ENCODE peak calls at places on chromosomes 13 and 19, in nine cellular contexts. One of them, this sample, is unnamed.
A peak's percentile ranks its signal among the peaks of the same experiment; 100 is the strongest.

GRCh38 chr19:30153326-30154210 is 211.5 kb downstream of the URI1 start:
- DNase-seq in iPS DF 19.7: no peak
- DNase-seq in T1000: no peak
- DNase-seq in cardiac fibroblast: no peak
- DNase-seq in IMR-90: no peak
- DNase-seq in endothelial cell: no peak
- DNase-seq in progenitor cell of endocrine pancreas: no peak
- DNase-seq in activated naive CD4-positive, alpha-beta T cell treated with Interleukin-2 at 50 U/mL for 16 hours: no peak
- DNase-seq in Panc1: no peak
- DNase-seq in this sample: no peak

GRCh38 chr19:33740811-33741396 is 55.8 kb upstream of the KCTD15 start:
- DNase-seq in IMR-90: peak; percentile 38
- DNase-seq in iPS DF 19.7: peak; percentile 48
- DNase-seq in cardiac fibroblast: peak; percentile 34
- DNase-seq in T1000: peak; percentile 18
- DNase-seq in progenitor cell of endocrine pancreas: peak; percentile 73
- DNase-seq in Panc1: no peak
- DNase-seq in activated naive CD4-positive, alpha-beta T cell treated with Interleukin-2 at 50 U/mL for 16 hours: peak; percentile 2
- DNase-seq in endothelial cell: peak; percentile 75
- DNase-seq in this sample: no peak

GRCh38 chr13:21576424-21576823 is 27.5 kb downstream of the MICU2 start:
- DNase-seq in Panc1: no peak
- DNase-seq in endothelial cell: no peak
- DNase-seq in IMR-90: peak; percentile 33
- DNase-seq in cardiac fibroblast: no peak
- DNase-seq in T1000: no peak
- DNase-seq in activated naive CD4-positive, alpha-beta T cell treated with Interleukin-2 at 50 U/mL for 16 hours: no peak
- DNase-seq in iPS DF 19.7: no peak
- DNase-seq in progenitor cell of endocrine pancreas: no peak
- DNase-seq in this sample: no peak

GRCh38 chr19:37507167-37507464 is 377 bp downstream of the ZNF793 start:
- DNase-seq in endothelial cell: no peak
- DNase-seq in iPS DF 19.7: no peak
- DNase-seq in T1000: no peak
- DNase-seq in progenitor cell of endocrine pancreas: no peak
- DNase-seq in Panc1: no peak
- DNase-seq in cardiac fibroblast: no peak
- DNase-seq in IMR-90: no peak
- DNase-seq in activated naive CD4-positive, alpha-beta T cell treated with Interleukin-2 at 50 U/mL for 16 hours: no peak
- DNase-seq in this sample: no peak

GRCh38 chr19:1728816-1729567 is 24.3 kb upstream of the ONECUT3 start:
- DNase-seq in T1000: no peak
- DNase-seq in iPS DF 19.7: no peak
- DNase-seq in progenitor cell of endocrine pancreas: no peak
- DNase-seq in activated naive CD4-positive, alpha-beta T cell treated with Interleukin-2 at 50 U/mL for 16 hours: no peak
- DNase-seq in cardiac fibroblast: no peak
- DNase-seq in IMR-90: no peak
- DNase-seq in Panc1: no peak
- DNase-seq in endothelial cell: no peak
- DNase-seq in this sample: no peak

GRCh38 chr19:28966737-28967401 is 246.1 kb downstream of the UQCRFS1 start:
- DNase-seq in cardiac fibroblast: peak; percentile 32
- DNase-seq in iPS DF 19.7: no peak
- DNase-seq in T1000: no peak
- DNase-seq in progenitor cell of endocrine pancreas: no peak
- DNase-seq in IMR-90: no peak
- DNase-seq in endothelial cell: no peak
- DNase-seq in Panc1: no peak
- DNase-seq in activated naive CD4-positive, alpha-beta T cell treated with Interleukin-2 at 50 U/mL for 16 hours: no peak
- DNase-seq in this sample: no peak

GRCh38 chr19:30026933-30027332 is 84.9 kb downstream of the URI1 start:
- DNase-seq in iPS DF 19.7: no peak
- DNase-seq in T1000: no peak
- DNase-seq in activated naive CD4-positive, alpha-beta T cell treated with Interleukin-2 at 50 U/mL for 16 hours: no peak
- DNase-seq in IMR-90: no peak
- DNase-seq in cardiac fibroblast: no peak
- DNase-seq in endothelial cell: no peak
- DNase-seq in progenitor cell of endocrine pancreas: no peak
- DNase-seq in Panc1: no peak
- DNase-seq in this sample: no peak

GRCh38 chr13:50731400-50731799 is 112.1 kb downstream of the DLEU7 start:
- DNase-seq in T1000: no peak
- DNase-seq in endothelial cell: no peak
- DNase-seq in progenitor cell of endocrine pancreas: no peak
- DNase-seq in IMR-90: peak; percentile 54
- DNase-seq in cardiac fibroblast: peak; percentile 80
- DNase-seq in iPS DF 19.7: no peak
- DNase-seq in Panc1: no peak
- DNase-seq in activated naive CD4-positive, alpha-beta T cell treated with Interleukin-2 at 50 U/mL for 16 hours: no peak
- DNase-seq in this sample: peak; percentile 12

GRCh38 chr19:50857366-50857765 is 2.7 kb downstream of the KLK3 start:
- DNase-seq in activated naive CD4-positive, alpha-beta T cell treated with Interleukin-2 at 50 U/mL for 16 hours: no peak
- DNase-seq in cardiac fibroblast: no peak
- DNase-seq in T1000: no peak
- DNase-seq in iPS DF 19.7: no peak
- DNase-seq in IMR-90: no peak
- DNase-seq in progenitor cell of endocrine pancreas: no peak
- DNase-seq in Panc1: no peak
- DNase-seq in endothelial cell: no peak
- DNase-seq in this sample: no peak

GRCh38 chr13:73945371-73945770 is 188.8 kb downstream of the KLF12 start:
- DNase-seq in IMR-90: no peak
- DNase-seq in T1000: no peak
- DNase-seq in endothelial cell: no peak
- DNase-seq in cardiac fibroblast: peak; percentile 46
- DNase-seq in progenitor cell of endocrine pancreas: no peak
- DNase-seq in Panc1: no peak
- DNase-seq in activated naive CD4-positive, alpha-beta T cell treated with Interleukin-2 at 50 U/mL for 16 hours: no peak
- DNase-seq in iPS DF 19.7: no peak
- DNase-seq in this sample: no peak

GRCh38 chr13:113726961-113727411 is 32.0 kb upstream of the TMEM255B start:
- DNase-seq in progenitor cell of endocrine pancreas: no peak
- DNase-seq in activated naive CD4-positive, alpha-beta T cell treated with Interleukin-2 at 50 U/mL for 16 hours: no peak
- DNase-seq in IMR-90: peak; percentile 31
- DNase-seq in cardiac fibroblast: peak; percentile 10
- DNase-seq in T1000: peak; percentile 40
- DNase-seq in endothelial cell: no peak
- DNase-seq in iPS DF 19.7: no peak
- DNase-seq in Panc1: no peak
- DNase-seq in this sample: no peak

GRCh38 chr13:21625366-21625765 is 21.4 kb upstream of the MICU2 start:
- DNase-seq in endothelial cell: no peak
- DNase-seq in T1000: no peak
- DNase-seq in activated naive CD4-positive, alpha-beta T cell treated with Interleukin-2 at 50 U/mL for 16 hours: no peak
- DNase-seq in cardiac fibroblast: peak; percentile 29
- DNase-seq in progenitor cell of endocrine pancreas: no peak
- DNase-seq in iPS DF 19.7: peak; percentile 7
- DNase-seq in Panc1: no peak
- DNase-seq in IMR-90: peak; percentile 52
- DNase-seq in this sample: no peak

GRCh38 chr19:52198678-52199077 is 8.8 kb downstream of the PPP2R1A start:
- DNase-seq in IMR-90: no peak
- DNase-seq in Panc1: no peak
- DNase-seq in endothelial cell: no peak
- DNase-seq in cardiac fibroblast: no peak
- DNase-seq in iPS DF 19.7: no peak
- DNase-seq in progenitor cell of endocrine pancreas: no peak
- DNase-seq in T1000: no peak
- DNase-seq in activated naive CD4-positive, alpha-beta T cell treated with Interleukin-2 at 50 U/mL for 16 hours: no peak
- DNase-seq in this sample: no peak

GRCh38 chr13:51643114-51643881 is 59.0 kb downstream of the WDFY2 start:
- DNase-seq in Panc1: no peak
- DNase-seq in IMR-90: peak; percentile 91
- DNase-seq in activated naive CD4-positive, alpha-beta T cell treated with Interleukin-2 at 50 U/mL for 16 hours: no peak
- DNase-seq in endothelial cell: no peak
- DNase-seq in cardiac fibroblast: peak; percentile 83
- DNase-seq in progenitor cell of endocrine pancreas: no peak
- DNase-seq in iPS DF 19.7: no peak
- DNase-seq in T1000: peak; percentile 14
- DNase-seq in this sample: peak; percentile 42

GRCh38 chr13:99075268-99076191 is 97.7 kb upstream of the DOCK9 start:
- DNase-seq in IMR-90: no peak
- DNase-seq in T1000: no peak
- DNase-seq in progenitor cell of endocrine pancreas: no peak
- DNase-seq in cardiac fibroblast: no peak
- DNase-seq in endothelial cell: no peak
- DNase-seq in iPS DF 19.7: no peak
- DNase-seq in activated naive CD4-positive, alpha-beta T cell treated with Interleukin-2 at 50 U/mL for 16 hours: no peak
- DNase-seq in Panc1: no peak
- DNase-seq in this sample: no peak

GRCh38 chr19:3522421-3523360 is 16.3 kb upstream of the TEKTIP1 start:
- DNase-seq in T1000: no peak
- DNase-seq in IMR-90: no peak
- DNase-seq in progenitor cell of endocrine pancreas: no peak
- DNase-seq in cardiac fibroblast: no peak
- DNase-seq in endothelial cell: no peak
- DNase-seq in activated naive CD4-positive, alpha-beta T cell treated with Interleukin-2 at 50 U/mL for 16 hours: no peak
- DNase-seq in Panc1: no peak
- DNase-seq in iPS DF 19.7: no peak
- DNase-seq in this sample: no peak

GRCh38 chr19:52191374-52191773 is 1.5 kb downstream of the PPP2R1A start:
- DNase-seq in Panc1: no peak
- DNase-seq in IMR-90: no peak
- DNase-seq in T1000: no peak
- DNase-seq in activated naive CD4-positive, alpha-beta T cell treated with Interleukin-2 at 50 U/mL for 16 hours: no peak
- DNase-seq in cardiac fibroblast: no peak
- DNase-seq in iPS DF 19.7: no peak
- DNase-seq in progenitor cell of endocrine pancreas: no peak
- DNase-seq in endothelial cell: no peak
- DNase-seq in this sample: no peak

GRCh38 chr19:17948967-17949930 is 16.4 kb downstream of the CCDC124 start:
- DNase-seq in IMR-90: no peak
- DNase-seq in iPS DF 19.7: no peak
- DNase-seq in endothelial cell: no peak
- DNase-seq in cardiac fibroblast: no peak
- DNase-seq in progenitor cell of endocrine pancreas: no peak
- DNase-seq in activated naive CD4-positive, alpha-beta T cell treated with Interleukin-2 at 50 U/mL for 16 hours: peak; percentile 24
- DNase-seq in T1000: no peak
- DNase-seq in Panc1: no peak
- DNase-seq in this sample: no peak

GRCh38 chr19:6587093-6587820 is 3.7 kb downstream of the CD70 start:
- DNase-seq in IMR-90: no peak
- DNase-seq in cardiac fibroblast: peak; percentile 20
- DNase-seq in activated naive CD4-positive, alpha-beta T cell treated with Interleukin-2 at 50 U/mL for 16 hours: no peak
- DNase-seq in T1000: no peak
- DNase-seq in Panc1: no peak
- DNase-seq in iPS DF 19.7: peak; percentile 84
- DNase-seq in endothelial cell: no peak
- DNase-seq in progenitor cell of endocrine pancreas: no peak
- DNase-seq in this sample: no peak

GRCh38 chr13:23496255-23496654 is 62.8 kb upstream of the SACS start:
- DNase-seq in iPS DF 19.7: no peak
- DNase-seq in endothelial cell: no peak
- DNase-seq in Panc1: no peak
- DNase-seq in IMR-90: no peak
- DNase-seq in cardiac fibroblast: no peak
- DNase-seq in T1000: no peak
- DNase-seq in activated naive CD4-positive, alpha-beta T cell treated with Interleukin-2 at 50 U/mL for 16 hours: no peak
- DNase-seq in progenitor cell of endocrine pancreas: no peak
- DNase-seq in this sample: no peak

GRCh38 chr19:14073925-14074838 is 1.6 kb downstream of the MISP3 start:
- DNase-seq in activated naive CD4-positive, alpha-beta T cell treated with Interleukin-2 at 50 U/mL for 16 hours: peak; percentile 46
- DNase-seq in T1000: no peak
- DNase-seq in IMR-90: peak; percentile 25
- DNase-seq in cardiac fibroblast: no peak
- DNase-seq in progenitor cell of endocrine pancreas: no peak
- DNase-seq in endothelial cell: no peak
- DNase-seq in Panc1: no peak
- DNase-seq in iPS DF 19.7: no peak
- DNase-seq in this sample: no peak

GRCh38 chr19:19214892-19215291 is 3.1 kb downstream of the NCAN start:
- DNase-seq in cardiac fibroblast: peak; percentile 46
- DNase-seq in progenitor cell of endocrine pancreas: peak; percentile 86
- DNase-seq in IMR-90: peak; percentile 39
- DNase-seq in endothelial cell: peak; percentile 88
- DNase-seq in iPS DF 19.7: no peak
- DNase-seq in activated naive CD4-positive, alpha-beta T cell treated with Interleukin-2 at 50 U/mL for 16 hours: peak; percentile 33
- DNase-seq in T1000: peak; percentile 12
- DNase-seq in Panc1: no peak
- DNase-seq in this sample: no peak